ENCODE peak calls at places on chromosome 18, in eight cellular contexts. Y is AG10803, U is lower lobe of right lung, M is fibroblast of mammary gland, S is fibroblast of pulmonary artery, B is HCT116, W is BE2C, T is AG04450. R is an unnamed sample.

GRCh38 chr18:40708726-40709125 is 1246.3 kb upstream of the PIK3C3 start:
- DNase-seq in Y (no peak), U (no peak), M (no peak), S (peak), B (no peak), W (no peak), T (no peak), R (no peak)

GRCh38 chr18:31010601-31011000 is 31.9 kb downstream of the DSC3 start:
- DNase-seq in Y (no peak), U (no peak), M (no peak), S (no peak), B (no peak), W (no peak), T (no peak), R (peak)

GRCh38 chr18:10748641-10749040 is 222.8 kb downstream of the NAPG start:
- DNase-seq in Y (no peak), U (no peak), M (peak), S (no peak), B (no peak), W (no peak), T (no peak), R (peak)

GRCh38 chr18:70464343-70465114 is 175.7 kb downstream of the SOCS6 start:
- DNase-seq in Y (peak), U (peak), M (peak), S (peak), B (peak), W (peak), T (no peak), R (peak)

GRCh38 chr18:48818329-48819254 is 132.2 kb downstream of the SMAD7 start:
- DNase-seq in Y (no peak), U (peak), M (no peak), S (no peak), B (no peak), W (no peak), T (no peak), R (no peak)

GRCh38 chr18:79548621-79548985 is 131.0 kb upstream of the CTDP1 start:
- DNase-seq in Y (no peak), U (no peak), M (no peak), S (no peak), B (no peak), W (no peak), T (no peak), R (no peak)

GRCh38 chr18:63579643-63580042 is 7.5 kb upstream of the SERPINB13 start:
- DNase-seq in Y (no peak), U (no peak), M (no peak), S (no peak), B (no peak), W (no peak), T (no peak), R (no peak)

GRCh38 chr18:75553021-75553420 is 125.5 kb upstream of the SMIM21 start:
- DNase-seq in Y (no peak), U (no peak), M (no peak), S (no peak), B (no peak), W (no peak), T (no peak), R (no peak)

GRCh38 chr18:657998-658946 is 819 bp downstream of the TYMS start:
- DNase-seq in Y (peak), U (peak), M (peak), S (peak), B (peak), W (peak), T (peak), R (peak)

GRCh38 chr18:80068571-80069272 is 34.5 kb downstream of the RBFA start:
- DNase-seq in Y (no peak), U (no peak), M (no peak), S (no peak), B (no peak), W (no peak), T (no peak), R (no peak)

GRCh38 chr18:10386049-10386448 is 68.4 kb upstream of the APCDD1 start:
- DNase-seq in Y (no peak), U (no peak), M (no peak), S (no peak), B (no peak), W (no peak), T (no peak), R (no peak)

GRCh38 chr18:3029215-3029972 is 16.4 kb upstream of the LPIN2 start:
- DNase-seq in Y (no peak), U (no peak), M (no peak), S (peak), B (no peak), W (no peak), T (no peak), R (peak)

GRCh38 chr18:24818069-24818395 is 357.6 kb downstream of the HRH4 start:
- DNase-seq in Y (no peak), U (no peak), M (no peak), S (no peak), B (no peak), W (no peak), T (no peak), R (no peak)
- H3K4me3 ChIP-seq in Y (no peak), U (no peak), M (no peak), S (no peak), B (no peak), W (no peak), T (no peak), R (no peak)

GRCh38 chr18:8368490-8369217 is 240.6 kb upstream of the RAB12 start:
- DNase-seq in Y (no peak), U (no peak), M (no peak), S (no peak), B (no peak), W (no peak), T (no peak), R (peak)

GRCh38 chr18:8366070-8366469 is 243.2 kb upstream of the RAB12 start:
- DNase-seq in Y (no peak), U (no peak), M (no peak), S (no peak), B (no peak), W (no peak), T (no peak), R (no peak)

GRCh38 chr18:8366656-8367055 is 242.6 kb upstream of the RAB12 start:
- DNase-seq in Y (no peak), U (no peak), M (no peak), S (no peak), B (no peak), W (peak), T (no peak), R (no peak)

GRCh38 chr18:8365528-8365927 is 243.7 kb upstream of the RAB12 start:
- DNase-seq in Y (no peak), U (no peak), M (no peak), S (no peak), B (no peak), W (no peak), T (no peak), R (no peak)

DNA sequence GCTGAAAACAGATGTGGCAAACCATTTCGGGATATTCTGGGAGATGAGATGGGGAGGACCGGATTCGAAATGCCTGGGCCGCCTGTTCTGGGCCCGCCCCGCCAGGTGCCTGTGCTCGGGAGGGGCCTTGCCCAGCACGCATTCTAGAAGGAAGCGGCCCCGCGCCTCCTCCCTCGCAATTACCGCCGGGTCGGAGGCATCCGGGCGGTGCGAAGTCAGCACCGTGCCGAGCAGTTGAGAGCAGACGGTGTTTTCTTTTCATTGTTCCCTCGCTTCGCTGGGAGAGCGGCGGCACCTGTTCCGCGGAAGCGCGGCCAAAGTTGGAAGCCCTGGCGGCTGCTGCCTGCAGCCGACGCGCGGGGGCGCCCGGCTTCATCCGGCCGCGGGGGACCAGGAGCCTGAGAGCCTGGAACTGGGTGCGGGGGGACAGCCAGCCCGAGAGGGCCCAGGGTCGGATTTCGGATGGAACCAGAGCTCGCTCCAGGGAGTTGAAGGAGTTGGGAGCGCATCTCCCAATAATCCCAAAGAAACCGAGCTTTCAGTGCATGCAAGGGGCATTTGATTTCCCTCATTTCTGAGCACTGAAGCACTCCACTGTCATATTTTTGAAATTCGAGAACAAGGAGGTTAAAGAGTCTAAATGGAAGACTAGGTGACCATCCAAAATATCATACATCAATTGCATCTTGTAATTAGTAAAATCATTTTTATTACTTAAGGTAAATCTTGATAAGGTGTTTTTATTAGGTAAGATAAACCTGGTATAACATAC is 241.8 kb upstream of the RAB12 start:
- DNase-seq in Y (no peak), U (peak), M (no peak), S (peak), B (peak), W (peak), T (no peak), R (peak)
- TF ChIP-seq CTCF in Y (peak), U (peak), M (no peak), S (peak), B (peak), W (peak), T (peak), R (peak)

GRCh38 chr18:47149457-47150028 is 757 bp downstream of the HDHD2 start:
- DNase-seq in Y (no peak), U (no peak), M (peak), S (no peak), B (no peak), W (peak), T (no peak), R (no peak)

GRCh38 chr18:47150824-47151366 is 595 bp upstream of the HDHD2 start:
- DNase-seq in Y (no peak), U (no peak), M (peak), S (no peak), B (no peak), W (peak), T (no peak), R (no peak)

GRCh38 chr18:47150029-47150823 is at the start of gene HDHD2:
- DNase-seq in Y (peak), U (peak), M (peak), S (peak), B (peak), W (peak), T (peak), R (peak)

DNA sequence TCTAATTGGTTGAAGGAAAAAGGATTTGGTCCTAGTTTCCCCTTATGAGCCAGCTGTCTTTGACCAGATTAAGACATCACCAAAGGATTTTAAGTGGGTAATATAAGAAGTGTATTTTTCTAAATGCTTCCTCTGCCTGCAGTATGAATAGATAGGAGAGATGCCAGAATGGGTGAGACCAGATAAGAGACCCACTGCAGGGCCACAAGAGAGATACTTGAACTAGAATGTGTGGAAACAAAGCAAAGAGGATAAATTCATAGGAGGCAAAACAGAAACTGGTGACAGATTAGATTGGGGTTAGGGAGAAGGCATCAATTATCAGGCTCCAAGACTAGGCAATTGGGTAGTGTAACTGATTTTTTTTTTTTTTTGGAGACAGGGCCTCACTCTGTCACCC is 1.2 kb upstream of the HDHD2 start:
- DNase-seq in Y (no peak), U (no peak), M (no peak), S (no peak), B (no peak), W (no peak), T (no peak), R (no peak)
- H3K4me3 ChIP-seq in Y (peak), U (peak), M (peak), S (peak), B (peak), W (peak), T (no peak), R (no peak)

GRCh38 chr18:42053188-42053781 is 98.3 kb downstream of the PIK3C3 start:
- DNase-seq in Y (peak), U (no peak), M (peak), S (peak), B (peak), W (peak), T (no peak), R (peak)
- TF ChIP-seq CTCF in Y (peak), U (peak), M (peak), S (peak), B (peak), W (peak), T (peak), R (peak)